ENCODE peak calls at places on chromosomes 3 and 15, in five cellular contexts. A is nephron progenitor cell, M is testis, L is HFFc6, G is RWPE2. X is an unnamed sample.

GRCh38 chr15:35043380-35044095 is 41.6 kb downstream of the NANOGP8 start:
- DNase-seq in A (no peak), M (no peak), L (no peak), G (no peak), X (no peak)

GRCh38 chr3:56839784-56840724 is 38.3 kb upstream of the ARHGEF3 start:
- DNase-seq in A (no peak), M (no peak), L (peak), G (peak), X (no peak)

GRCh38 chr3:43291546-43291945 is 5.2 kb downstream of the SNRK start:
- DNase-seq in A (no peak), M (no peak), L (peak), G (no peak), X (no peak)

GRCh38 chr3:151795276-151795675 is 18.6 kb upstream of the AADAC start:
- DNase-seq in A (no peak), M (no peak), L (peak), G (no peak), X (no peak)

GRCh38 chr3:16482770-16483531 is 30.5 kb downstream of the RFTN1 start:
- DNase-seq in A (peak), M (no peak), L (no peak), G (no peak), X (peak)

GRCh38 chr15:88986949-88987589 is 73.9 kb upstream of the MFGE8 start:
- DNase-seq in A (no peak), M (no peak), L (no peak), G (no peak), X (no peak)

GRCh38 chr3:156448300-156448699 is 106.6 kb downstream of the SSR3 start:
- DNase-seq in A (no peak), M (peak), L (no peak), G (no peak), X (no peak)

GRCh38 chr15:94691169-94691568 is 459.8 kb downstream of the MCTP2 start:
- DNase-seq in A (no peak), M (no peak), L (no peak), G (no peak), X (no peak)

GRCh38 chr3:131304890-131305289 is 76.7 kb upstream of the NUDT16 start:
- DNase-seq in A (no peak), M (no peak), L (no peak), G (no peak), X (no peak)

GRCh38 chr3:141875893-141876380 is 506 bp upstream of the ATP1B3 start:
- DNase-seq in A (peak), M (peak), L (peak), G (peak), X (peak)

GRCh38 chr3:161320837-161321236 is 50.5 kb downstream of the SPTSSB start:
- DNase-seq in A (no peak), M (no peak), L (no peak), G (no peak), X (no peak)

GRCh38 chr15:52737720-52738119 is 52.4 kb downstream of the ONECUT1 start:
- DNase-seq in A (no peak), M (no peak), L (peak), G (no peak), X (no peak)

GRCh38 chr3:170012683-170013400 is 25.0 kb upstream of the GPR160 start:
- DNase-seq in A (no peak), M (no peak), L (no peak), G (no peak), X (no peak)

GRCh38 chr15:92023971-92024370 is 170.5 kb downstream of the SLCO3A1 start:
- DNase-seq in A (no peak), M (no peak), L (no peak), G (no peak), X (no peak)

GRCh38 chr3:156678216-156678615 is 3.8 kb downstream of the TIPARP start:
- DNase-seq in A (no peak), M (no peak), L (no peak), G (no peak), X (no peak)

GRCh38 chr15:67824900-67825879 is at the start of gene SKOR1:
- DNase-seq in A (peak), M (no peak), L (no peak), G (peak), X (no peak)

GRCh38 chr3:161475905-161476304 is 20.7 kb upstream of the OTOL1 start:
- DNase-seq in A (no peak), M (peak), L (no peak), G (no peak), X (no peak)

GRCh38 chr3:94179059-94179458 is 116.2 kb downstream of the NSUN3 start:
- DNase-seq in A (no peak), M (no peak), L (no peak), G (no peak), X (no peak)

GRCh38 chr3:125067225-125067624 is 11.4 kb upstream of the HEG1 start:
- DNase-seq in A (no peak), M (no peak), L (no peak), G (no peak), X (no peak)

GRCh38 chr3:133540896-133541674 is 32.4 kb upstream of the CDV3 start:
- DNase-seq in A (no peak), M (no peak), L (peak), G (no peak), X (no peak)

GRCh38 chr3:185715091-185715490 is 109.8 kb downstream of the IGF2BP2 start:
- DNase-seq in A (no peak), M (no peak), L (peak), G (no peak), X (no peak)

GRCh38 chr3:55488398-55489055 is 1.4 kb upstream of the WNT5A start:
- DNase-seq in A (peak), M (peak), L (peak), G (peak), X (no peak)

GRCh38 chr15:69749797-69750196 is 297.2 kb downstream of the RPLP1 start:
- DNase-seq in A (no peak), M (no peak), L (no peak), G (no peak), X (no peak)

GRCh38 chr3:120625199-120625598 is 29.1 kb downstream of the NDUFB4 start:
- DNase-seq in A (no peak), M (no peak), L (peak), G (no peak), X (no peak)

GRCh38 chr3:189233225-189233858 is 61.6 kb downstream of the TPRG1 start:
- DNase-seq in A (peak), M (peak), L (peak), G (no peak), X (no peak)

GRCh38 chr3:169146112-169146665 is 517.3 kb downstream of the MECOM start:
- DNase-seq in A (peak), M (peak), L (no peak), G (peak), X (peak)

GRCh38 chr15:91104111-91104510 is 4.1 kb downstream of the SV2B start:
- DNase-seq in A (no peak), M (no peak), L (no peak), G (no peak), X (no peak)

GRCh38 chr3:66506154-66506553 is 5.3 kb upstream of the LRIG1 start:
- DNase-seq in A (no peak), M (no peak), L (no peak), G (no peak), X (no peak)
- TF ChIP-seq CTCF in A (no peak), M (no peak), L (no peak), G (no peak), X (no peak)

GRCh38 chr3:50503947-50504346 is 513 bp upstream of the CACNA2D2 start:
- DNase-seq in A (no peak), M (no peak), L (no peak), G (no peak), X (no peak)
- TF ChIP-seq CTCF in A (no peak), M (no peak), L (no peak), G (no peak), X (no peak)

DNA sequence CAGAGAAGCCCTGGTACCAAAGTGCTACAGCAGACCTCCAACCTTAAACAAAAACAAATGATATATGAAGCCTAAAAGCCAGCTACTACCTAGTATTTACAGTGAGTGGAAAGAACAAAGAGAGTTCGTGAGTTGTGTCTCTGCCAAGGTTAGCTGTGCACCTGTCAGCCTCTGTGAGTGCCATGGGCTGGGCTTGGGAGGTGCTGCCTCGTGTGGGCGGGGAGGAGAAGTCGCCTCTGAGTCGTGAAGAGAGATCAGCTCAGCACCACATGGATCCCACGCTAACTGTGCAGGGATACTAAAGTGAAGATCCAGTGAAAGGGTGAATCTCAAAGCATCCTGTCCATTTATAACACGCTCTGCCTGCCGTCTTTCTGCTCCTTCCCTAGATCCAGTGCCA is 101.9 kb downstream of the CHDH start:
- DNase-seq in A (no peak), M (no peak), L (no peak), G (no peak), X (no peak)
- TF ChIP-seq CTCF in A (no peak), M (no peak), L (no peak), G (no peak), X (no peak)

GRCh38 chr3:136949708-136950107 is 8.1 kb upstream of the IL20RB start:
- DNase-seq in A (no peak), M (no peak), L (no peak), G (no peak), X (no peak)
- TF ChIP-seq CTCF in A (peak), M (no peak), L (peak), G (peak), X (no peak)

DNA sequence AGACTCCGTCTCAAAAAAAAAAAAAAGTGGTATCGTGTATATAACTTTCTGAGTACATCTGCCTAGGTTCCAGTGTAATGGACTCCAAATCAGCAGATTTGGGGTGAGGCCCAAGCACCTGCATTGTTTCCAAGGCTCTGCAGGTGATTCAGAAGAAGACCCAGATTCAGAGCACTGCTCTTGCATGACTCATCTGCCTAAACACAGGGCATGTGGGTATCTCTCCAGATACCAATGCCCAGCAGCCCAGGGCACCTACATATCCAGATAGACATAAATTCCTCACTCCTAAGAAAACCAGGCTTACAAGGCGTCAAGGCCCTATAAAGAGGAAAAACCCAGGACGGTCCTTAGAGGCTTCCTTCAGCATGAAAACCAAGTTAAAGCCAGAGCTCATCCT is 24.3 kb downstream of the NDUFAF1 start:
- DNase-seq in A (no peak), M (no peak), L (no peak), G (no peak), X (no peak)
- TF ChIP-seq CTCF in A (no peak), M (no peak), L (no peak), G (no peak), X (no peak)

GRCh38 chr3:162521669-162522068 is 1025.1 kb downstream of the OTOL1 start:
- DNase-seq in A (no peak), M (no peak), L (no peak), G (no peak), X (no peak)

GRCh38 chr3:162512488-162512887 is 1015.9 kb downstream of the OTOL1 start:
- DNase-seq in A (no peak), M (no peak), L (no peak), G (no peak), X (no peak)

GRCh38 chr3:162517110-162517509 is 1020.5 kb downstream of the OTOL1 start:
- DNase-seq in A (no peak), M (no peak), L (no peak), G (no peak), X (no peak)
- TF ChIP-seq CTCF in A (no peak), M (no peak), L (no peak), G (peak), X (no peak)

GRCh38 chr15:76964157-76964556 is 30.8 kb upstream of the PSTPIP1 start:
- DNase-seq in A (no peak), M (no peak), L (no peak), G (no peak), X (no peak)

GRCh38 chr15:76962337-76963013 is 30.9 kb downstream of the RCN2 start:
- DNase-seq in A (no peak), M (no peak), L (no peak), G (no peak), X (no peak)

GRCh38 chr15:76961277-76962010 is 29.9 kb downstream of the RCN2 start:
- DNase-seq in A (no peak), M (no peak), L (no peak), G (no peak), X (no peak)

GRCh38 chr15:76967067-76967466 is 27.9 kb upstream of the PSTPIP1 start:
- DNase-seq in A (no peak), M (no peak), L (no peak), G (no peak), X (no peak)

GRCh38 chr15:76963596-76963995 is 31.3 kb upstream of the PSTPIP1 start:
- DNase-seq in A (no peak), M (no peak), L (no peak), G (no peak), X (no peak)
- TF ChIP-seq CTCF in A (no peak), M (no peak), L (peak), G (no peak), X (no peak)

GRCh38 chr3:6791161-6791560 is 69.8 kb upstream of the GRM7 start:
- DNase-seq in A (no peak), M (no peak), L (no peak), G (no peak), X (no peak)
- TF ChIP-seq CTCF in A (no peak), M (no peak), L (no peak), G (peak), X (no peak)

X was measured in CD14-positive monocyte.